ENCODE peak calls at places on chromosomes 13 and 19, in five cellular contexts. D is neural progenitor cell, N is neuronal stem cell, F is HFF-Myc, T is AG09309. W is an unnamed sample.

GRCh38 chr19:24065865-24066604 is 21.0 kb upstream of the ZNF254 start:
- DNase-seq in D (no peak), N (no peak), F (no peak), T (no peak), W (no peak)

GRCh38 chr13:113122571-113123225 is at the start of gene F10:
- DNase-seq in D (peak), N (no peak), F (no peak), T (peak), W (no peak)

GRCh38 chr13:109547942-109548860 is 238.2 kb downstream of the IRS2 start:
- DNase-seq in D (no peak), N (no peak), F (no peak), T (no peak), W (no peak)

GRCh38 chr19:16889429-16889882 is 657 bp downstream of the F2RL3 start:
- DNase-seq in D (no peak), N (no peak), F (no peak), T (no peak), W (no peak)

GRCh38 chr19:6415592-6416190 is 8.9 kb downstream of the KHSRP start:
- DNase-seq in D (no peak), N (no peak), F (no peak), T (no peak), W (no peak)

GRCh38 chr19:42626181-42626580 is 31.5 kb upstream of the CEACAM8 start:
- DNase-seq in D (no peak), N (no peak), F (no peak), T (no peak), W (no peak)

GRCh38 chr13:41267106-41267505 is 3.7 kb upstream of the MTRF1 start:
- DNase-seq in D (no peak), N (no peak), F (no peak), T (no peak), W (no peak)

GRCh38 chr19:31285744-31286143 is 63.5 kb downstream of the TSHZ3 start:
- DNase-seq in D (peak), N (no peak), F (no peak), T (no peak), W (no peak)

GRCh38 chr13:81738364-81738763 is 1397.4 kb upstream of the SPRY2 start:
- DNase-seq in D (no peak), N (no peak), F (no peak), T (no peak), W (no peak)

GRCh38 chr13:25130944-25131343 is 35.0 kb downstream of the PABPC3 start:
- DNase-seq in D (no peak), N (no peak), F (no peak), T (no peak), W (no peak)

GRCh38 chr13:46160474-46161066 is 21.4 kb downstream of the LCP1 start:
- DNase-seq in D (peak), N (peak), F (no peak), T (peak), W (peak)

GRCh38 chr19:15507068-15508034 is 974 bp upstream of the CYP4F22 start:
- DNase-seq in D (no peak), N (no peak), F (no peak), T (no peak), W (no peak)
- H3K4me3 ChIP-seq in D (no peak), N (no peak), F (no peak), T (no peak), W (no peak)

GRCh38 chr19:48497728-48498575 is 13.7 kb downstream of the LMTK3 start:
- DNase-seq in D (no peak), N (no peak), F (no peak), T (no peak), W (no peak)
- H3K4me3 ChIP-seq in D (no peak), N (no peak), F (no peak), T (no peak), W (no peak)

GRCh38 chr19:2495651-2496316 is 19.9 kb downstream of the GADD45B start:
- DNase-seq in D (no peak), N (no peak), F (no peak), T (no peak), W (no peak)
- H3K4me3 ChIP-seq in D (no peak), N (no peak), F (peak), T (peak), W (no peak)

GRCh38 chr13:99983401-99984133 is 2.0 kb downstream of the ZIC2 start:
- DNase-seq in D (peak), N (no peak), F (no peak), T (no peak), W (no peak)

GRCh38 chr13:99982741-99983400 is 1.3 kb downstream of the ZIC2 start:
- DNase-seq in D (peak), N (no peak), F (no peak), T (no peak), W (peak)

GRCh38 chr13:99984463-99985242 is 3.1 kb downstream of the ZIC2 start:
- DNase-seq in D (peak), N (no peak), F (no peak), T (no peak), W (peak)

GRCh38 chr13:99985243-99985874 is 3.8 kb downstream of the ZIC2 start:
- DNase-seq in D (peak), N (no peak), F (no peak), T (no peak), W (peak)

DNA sequence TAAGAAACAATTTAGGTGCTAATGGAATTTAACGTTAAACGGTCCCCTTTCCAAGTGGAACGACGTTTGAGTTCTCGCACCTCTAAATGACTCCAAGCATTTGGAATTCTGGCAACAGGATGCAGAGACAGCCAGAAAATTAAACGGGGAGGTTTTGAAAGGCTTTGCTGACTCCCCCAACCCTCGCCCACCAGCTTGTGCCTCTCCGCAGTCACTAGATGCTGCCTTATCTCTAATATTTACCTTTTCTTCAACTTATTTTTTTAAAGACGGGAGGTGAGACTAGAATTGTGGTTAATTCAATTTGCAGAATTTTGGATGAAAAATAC is 2.5 kb downstream of the ZIC2 start:
- DNase-seq in D (peak), N (no peak), F (no peak), T (no peak), W (no peak)
- H3K4me3 ChIP-seq in D (peak), N (peak), F (no peak), T (peak), W (peak)

DNA sequence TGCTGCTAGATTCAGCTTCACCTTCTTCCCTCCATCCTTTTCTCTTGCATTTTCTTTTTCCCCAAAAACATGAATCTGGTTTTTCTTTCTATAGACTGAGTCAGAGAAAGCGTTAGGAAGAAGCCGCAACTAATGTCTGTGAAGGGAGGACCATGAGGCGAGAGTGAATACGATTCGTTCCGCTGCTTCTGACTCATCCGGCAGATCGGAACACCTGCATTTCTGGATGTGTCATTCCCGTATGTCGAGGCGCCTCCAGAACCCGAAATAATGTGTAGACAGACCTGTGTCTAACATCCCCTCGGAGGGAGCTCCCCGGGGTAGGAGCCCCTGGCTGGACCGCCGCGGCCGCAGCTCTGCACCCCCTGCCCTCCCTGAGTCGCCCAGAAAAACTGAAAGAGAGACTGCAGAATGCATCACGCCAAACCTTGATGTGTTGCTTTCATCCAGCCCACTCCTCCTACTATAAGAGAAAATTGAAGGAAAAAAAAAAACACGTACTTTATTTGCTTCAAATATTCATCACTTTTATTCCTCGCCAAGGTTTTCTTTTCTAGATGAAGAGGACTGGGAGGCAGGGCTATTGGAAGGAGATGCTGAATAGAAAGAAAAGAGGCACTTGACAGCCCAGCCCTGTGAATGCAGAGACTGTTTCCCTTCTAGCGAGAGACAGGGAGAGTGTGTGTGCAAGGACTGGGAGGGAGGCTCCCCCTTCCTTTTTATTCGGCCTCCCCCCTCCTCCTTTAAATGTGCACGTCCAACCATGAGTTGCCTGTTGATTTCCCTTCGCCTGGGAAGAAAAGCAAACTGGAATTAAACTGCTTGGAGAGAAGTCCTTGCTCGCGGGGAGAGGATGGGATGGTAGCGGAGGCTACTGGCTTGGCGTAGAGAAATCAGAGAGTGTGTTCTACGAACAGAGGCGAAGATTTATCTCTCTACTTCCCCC is 610 bp upstream of the PCDH17 start:
- DNase-seq in D (peak), N (no peak), F (no peak), T (no peak), W (peak)
- H3K4me3 ChIP-seq in D (peak), N (peak), F (no peak), T (peak), W (peak)

DNA sequence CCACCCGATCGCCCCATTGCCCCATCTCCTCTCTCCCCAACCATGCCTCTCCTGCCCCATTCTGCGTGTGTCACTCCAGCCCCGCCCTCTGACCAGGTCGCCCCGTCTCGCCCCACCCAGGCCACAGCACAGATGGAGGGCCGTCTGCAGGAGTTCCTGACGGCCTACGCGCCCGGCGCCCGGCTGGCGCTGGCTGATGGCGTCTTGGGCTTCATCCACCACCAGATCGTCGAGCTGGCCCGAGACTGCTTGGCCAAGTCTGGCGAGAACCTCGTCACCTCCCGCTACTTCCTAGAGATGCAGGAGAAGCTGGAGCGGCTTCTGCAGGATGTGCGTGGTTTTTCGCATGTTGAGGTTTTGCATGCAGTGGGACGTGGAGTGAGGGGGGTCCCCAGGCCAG is 26.2 kb downstream of the MAST3 start:
- DNase-seq in D (no peak), N (no peak), F (no peak), T (no peak), W (no peak)
- H3K4me3 ChIP-seq in D (no peak), N (no peak), F (no peak), T (no peak), W (no peak)

GRCh38 chr19:3335431-3336350 is 30.7 kb upstream of the NFIC start:
- DNase-seq in D (no peak), N (no peak), F (no peak), T (no peak), W (no peak)

GRCh38 chr19:3333662-3334061 is 32.7 kb upstream of the NFIC start:
- DNase-seq in D (no peak), N (no peak), F (no peak), T (no peak), W (no peak)

GRCh38 chr19:3338541-3339181 is 27.7 kb upstream of the NFIC start:
- DNase-seq in D (no peak), N (no peak), F (no peak), T (no peak), W (no peak)

GRCh38 chr19:3336351-3336679 is 30.1 kb upstream of the NFIC start:
- DNase-seq in D (no peak), N (no peak), F (no peak), T (no peak), W (no peak)

DNA sequence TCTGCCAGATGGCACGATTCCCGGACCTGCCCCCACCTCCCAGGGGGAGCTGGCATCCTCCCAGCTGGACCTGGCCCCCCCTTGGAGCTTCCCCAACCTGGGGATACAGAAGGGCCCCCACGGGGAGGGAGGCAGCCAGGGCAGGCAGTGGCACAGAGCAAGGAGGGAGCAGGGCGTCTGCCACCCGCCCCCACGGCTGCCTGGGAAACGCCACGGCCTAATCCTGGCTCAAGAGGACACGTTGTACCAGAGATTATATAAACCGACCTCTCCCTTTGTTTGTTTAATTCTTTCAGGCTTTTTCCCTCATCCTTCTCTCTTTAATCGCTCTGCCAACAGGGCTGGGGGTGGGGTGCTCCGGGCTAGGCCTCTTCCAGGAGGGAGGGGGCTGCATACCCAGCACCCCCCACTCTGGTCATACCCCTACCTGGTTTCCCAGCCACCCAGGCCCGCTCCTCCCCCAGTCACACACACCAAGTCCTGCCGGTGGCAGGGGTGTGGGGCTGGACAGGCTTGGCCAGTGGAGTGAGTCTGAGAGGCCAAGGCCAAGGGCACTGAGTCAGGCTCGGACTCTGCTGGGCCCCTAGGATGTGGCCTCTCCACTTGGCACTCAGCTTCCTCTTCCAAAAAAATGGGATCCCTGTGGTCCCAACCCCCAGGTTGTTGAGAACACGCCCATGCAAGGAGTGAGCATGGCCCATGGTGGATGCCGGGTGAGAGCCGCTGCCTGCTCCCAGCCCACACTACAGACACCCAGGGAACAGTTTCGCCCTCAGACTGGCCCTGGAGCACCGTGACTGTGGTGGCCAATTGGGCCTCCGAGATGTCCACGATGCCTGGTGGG is 29.5 kb upstream of the NFIC start:
- DNase-seq in D (no peak), N (no peak), F (no peak), T (no peak), W (no peak)
- H3K4me3 ChIP-seq in D (no peak), N (no peak), F (no peak), T (no peak), W (no peak)

GRCh38 chr19:14347999-14348889 is 33.0 kb upstream of the ADGRE5 start:
- DNase-seq in D (peak), N (peak), F (no peak), T (no peak), W (peak)
- H3K4me3 ChIP-seq in D (no peak), N (no peak), F (peak), T (peak), W (peak)

DNA sequence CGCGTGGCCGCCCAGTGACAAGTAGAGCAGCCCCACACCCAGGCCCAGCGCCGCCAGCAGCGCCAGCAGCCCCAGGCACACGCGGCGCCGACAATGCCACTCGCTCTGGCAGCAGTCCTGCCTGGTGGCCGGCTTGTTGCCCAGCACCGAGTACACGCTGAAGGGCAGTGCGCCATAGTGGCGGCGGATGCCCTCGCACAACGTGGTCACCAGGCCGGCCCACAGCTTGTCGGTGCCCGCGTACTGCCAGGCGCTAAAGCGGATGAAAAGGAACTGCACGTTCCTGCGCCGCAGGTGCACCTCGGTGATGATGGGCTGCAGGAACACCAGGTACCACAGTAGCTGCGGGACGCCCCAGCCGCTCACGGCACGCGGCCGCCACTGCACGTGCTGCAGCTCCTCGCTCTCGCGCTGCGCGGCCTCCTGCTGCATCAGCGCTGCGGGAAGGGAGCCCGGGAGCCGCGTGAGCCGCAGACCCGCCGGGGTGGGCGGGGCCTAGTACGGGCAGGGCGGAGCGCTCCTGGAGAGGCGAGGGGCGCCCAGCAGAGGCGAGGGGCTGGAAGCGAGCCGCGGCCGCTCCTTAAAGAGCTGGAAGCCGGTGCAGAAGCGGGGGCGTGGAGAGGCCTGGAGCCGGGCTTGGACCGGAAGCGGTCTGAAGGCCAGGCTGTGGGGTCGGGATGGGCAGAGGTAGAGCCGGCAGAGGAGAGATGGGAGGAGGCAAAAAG is 7.3 kb downstream of the NKPD1 start:
- DNase-seq in D (peak), N (peak), F (no peak), T (no peak), W (no peak)
- H3K4me3 ChIP-seq in D (peak), N (no peak), F (no peak), T (no peak), W (peak)

DNA sequence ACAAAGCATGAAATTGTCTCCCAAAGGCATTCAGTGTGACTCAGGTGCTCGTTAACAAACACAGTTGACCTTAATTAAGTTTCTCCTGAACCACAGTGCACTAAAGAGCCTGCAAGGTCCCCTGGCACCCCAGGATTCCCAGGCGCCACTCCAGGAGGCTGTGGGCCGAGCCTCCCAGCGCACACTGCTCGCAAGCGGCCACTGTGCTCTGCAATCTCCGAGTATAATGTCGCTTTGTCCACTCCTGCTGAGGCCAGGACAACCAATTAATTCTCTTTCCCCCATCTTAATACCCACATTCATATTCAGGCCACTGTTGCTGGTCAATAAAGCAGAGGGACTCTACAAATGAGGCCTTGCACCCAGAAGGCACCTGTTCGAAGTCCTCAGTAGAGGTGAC is 8.8 kb downstream of the RAB20 start:
- DNase-seq in D (no peak), N (no peak), F (no peak), T (no peak), W (no peak)
- H3K4me3 ChIP-seq in D (no peak), N (no peak), F (no peak), T (no peak), W (no peak)